ENCODE peak calls at places on chromosomes 1 and 21, in five cellular contexts. S is prostate gland, P is left colon, H is M059J, M is adipocyte. I is an unnamed sample.

GRCh38 chr1:228464487-228464983 is 22.6 kb upstream of the RNF187 start:
- DNase-seq in S (no peak), H (peak), M (peak), P (peak), I (peak)

GRCh38 chr21:36630485-36631206 is 68.3 kb upstream of the SIM2 start:
- DNase-seq in P (peak), H (peak), M (peak), S (peak), I (no peak)

GRCh38 chr1:30675761-30676160 is 47.6 kb downstream of the MATN1 start:
- DNase-seq in P (no peak), M (peak), H (peak), S (no peak), I (no peak)

GRCh38 chr1:203644191-203644590 is 17.6 kb downstream of the ATP2B4 start:
- DNase-seq in P (no peak), S (no peak), H (no peak), M (no peak), I (no peak)

GRCh38 chr1:47536646-47537118 is 98.8 kb downstream of the FOXD2 start:
- DNase-seq in P (peak), H (peak), M (peak), S (peak), I (no peak)

GRCh38 chr1:22315315-22316078 is 136.2 kb upstream of the ZBTB40 start:
- DNase-seq in H (no peak), P (no peak), S (no peak), M (no peak), I (no peak)

GRCh38 chr1:16245476-16246196 is 8.7 kb upstream of the CPLANE2 start:
- DNase-seq in M (no peak), S (no peak), P (no peak), H (no peak), I (no peak)

GRCh38 chr1:25118554-25118953 is 113.7 kb downstream of the SYF2 start:
- DNase-seq in P (no peak), H (no peak), M (no peak), S (no peak), I (no peak)

GRCh38 chr1:154474802-154475201 is 27.2 kb upstream of the TDRD10 start:
- DNase-seq in H (peak), M (peak), P (peak), S (no peak), I (no peak)